ENCODE peak calls at places on chromosomes 16 and 17, in five cellular contexts. N is A549, E is HCT116, J is Peyer's patch, Q is body of pancreas. M is an unnamed sample.

GRCh38 chr16:84459941-84460405 is 44.5 kb downstream of the MEAK7 start:
- DNase-seq in N (no peak), E (no peak), J (no peak), Q (no peak), M (peak; percentile 4)

GRCh38 chr17:12549499-12549901 is 116.2 kb upstream of the MYOCD start:
- DNase-seq in N (no peak), E (no peak), J (no peak), Q (no peak), M (no peak)

GRCh38 chr17:77736207-77736600 is 222.3 kb upstream of the TNRC6C start:
- DNase-seq in N (no peak), E (no peak), J (no peak), Q (no peak), M (no peak)

GRCh38 chr16:62711797-62712196 is 675.6 kb upstream of the CDH8 start:
- DNase-seq in N (no peak), E (no peak), J (no peak), Q (no peak), M (no peak)

GRCh38 chr16:71456801-71457200 is 5.2 kb downstream of the ZNF23 start:
- DNase-seq in N (no peak), E (no peak), J (no peak), Q (no peak), M (no peak)

GRCh38 chr17:45019177-45019711 is 32.2 kb downstream of the DCAKD start:
- DNase-seq in N (peak; percentile 71), E (no peak), J (peak; percentile 66), Q (peak; percentile 42), M (peak; percentile 35)

GRCh38 chr16:66020642-66021041 is 345.8 kb upstream of the CDH5 start:
- DNase-seq in N (peak; percentile 4), E (no peak), J (no peak), Q (no peak), M (no peak)

GRCh38 chr16:79403534-79403933 is 197.0 kb downstream of the MAF start:
- DNase-seq in N (no peak), E (no peak), J (no peak), Q (no peak), M (no peak)

GRCh38 chr17:42886283-42887176 is 14.1 kb upstream of the G6PC1 start:
- DNase-seq in N (no peak), E (no peak), J (peak; percentile 72), Q (no peak), M (no peak)

GRCh38 chr17:10149573-10150399 is 48.6 kb downstream of the GAS7 start:
- DNase-seq in N (no peak), E (peak; percentile 46), J (no peak), Q (peak; percentile 44), M (no peak)

GRCh38 chr17:75739801-75740200 is 18.5 kb downstream of the ITGB4 start:
- DNase-seq in N (no peak), E (no peak), J (no peak), Q (no peak), M (no peak)

GRCh38 chr17:83006515-83007455 is 72.6 kb upstream of the METRNL start:
- DNase-seq in N (no peak), E (no peak), J (no peak), Q (no peak), M (no peak)

GRCh38 chr17:57648720-57649119 is 96.4 kb downstream of the CCDC182 start:
- DNase-seq in N (no peak), E (no peak), J (no peak), Q (no peak), M (no peak)

GRCh38 chr16:726188-726437 is 130 bp downstream of the CCDC78 start:
- DNase-seq in N (no peak), E (no peak), J (no peak), Q (no peak), M (no peak)

GRCh38 chr16:49544828-49545227 is 171.2 kb downstream of the C16orf78 start:
- DNase-seq in N (no peak), E (no peak), J (no peak), Q (no peak), M (no peak)

GRCh38 chr16:47848481-47849109 is 307.2 kb downstream of the ABCC12 start:
- DNase-seq in N (no peak), E (no peak), J (no peak), Q (no peak), M (no peak)

GRCh38 chr17:34076743-34077631 is 178.1 kb upstream of the CCL2 start:
- DNase-seq in N (no peak), E (no peak), J (no peak), Q (peak; percentile 85), M (no peak)

GRCh38 chr17:70138309-70138865 is 30.9 kb upstream of the KCNJ2 start:
- DNase-seq in N (no peak), E (no peak), J (no peak), Q (peak; percentile 6), M (no peak)

GRCh38 chr17:37358098-37358829 is 17.5 kb upstream of the C17orf78 start:
- DNase-seq in N (peak; percentile 82), E (no peak), J (peak; percentile 67), Q (peak; percentile 57), M (peak; percentile 71)

GRCh38 chr17:76515291-76515949 is 14.2 kb upstream of the RHBDF2 start:
- DNase-seq in N (no peak), E (no peak), J (no peak), Q (peak; percentile 80), M (peak; percentile 67)

GRCh38 chr16:12252616-12253015 is 276.1 kb downstream of the SNX29 start:
- DNase-seq in N (no peak), E (no peak), J (no peak), Q (no peak), M (no peak)

GRCh38 chr17:77786740-77787505 is 171.6 kb upstream of the TNRC6C start:
- DNase-seq in N (no peak), E (no peak), J (no peak), Q (no peak), M (no peak)

GRCh38 chr17:50630524-50631194 is 4.0 kb upstream of the ABCC3 start:
- DNase-seq in N (peak; percentile 90), E (peak; percentile 59), J (peak; percentile 92), Q (peak; percentile 83), M (peak; percentile 66)

GRCh38 chr17:46056800-46057304 is 57.8 kb downstream of the STH start:
- DNase-seq in N (peak; percentile 47), E (peak; percentile 45), J (no peak), Q (no peak), M (no peak)

GRCh38 chr17:50832267-50833227 is 2.8 kb upstream of the WFIKKN2 start:
- DNase-seq in N (no peak), E (no peak), J (no peak), Q (no peak), M (no peak)

GRCh38 chr16:77041468-77041867 is 149.5 kb upstream of the MON1B start:
- DNase-seq in N (no peak), E (no peak), J (no peak), Q (no peak), M (no peak)

GRCh38 chr16:15643453-15644305 is 725 bp upstream of the MARF1 start:
- DNase-seq in N (peak; percentile 61), E (peak; percentile 44), J (no peak), Q (peak; percentile 45), M (peak; percentile 33)

GRCh38 chr17:18967806-18968744 is 16.1 kb downstream of the SLC5A10 start:
- DNase-seq in N (no peak), E (no peak), J (no peak), Q (peak; percentile 59), M (no peak)

GRCh38 chr17:18993876-18994275 is 10.7 kb downstream of the FAM83G start:
- DNase-seq in N (no peak), E (no peak), J (no peak), Q (no peak), M (no peak)

DNA sequence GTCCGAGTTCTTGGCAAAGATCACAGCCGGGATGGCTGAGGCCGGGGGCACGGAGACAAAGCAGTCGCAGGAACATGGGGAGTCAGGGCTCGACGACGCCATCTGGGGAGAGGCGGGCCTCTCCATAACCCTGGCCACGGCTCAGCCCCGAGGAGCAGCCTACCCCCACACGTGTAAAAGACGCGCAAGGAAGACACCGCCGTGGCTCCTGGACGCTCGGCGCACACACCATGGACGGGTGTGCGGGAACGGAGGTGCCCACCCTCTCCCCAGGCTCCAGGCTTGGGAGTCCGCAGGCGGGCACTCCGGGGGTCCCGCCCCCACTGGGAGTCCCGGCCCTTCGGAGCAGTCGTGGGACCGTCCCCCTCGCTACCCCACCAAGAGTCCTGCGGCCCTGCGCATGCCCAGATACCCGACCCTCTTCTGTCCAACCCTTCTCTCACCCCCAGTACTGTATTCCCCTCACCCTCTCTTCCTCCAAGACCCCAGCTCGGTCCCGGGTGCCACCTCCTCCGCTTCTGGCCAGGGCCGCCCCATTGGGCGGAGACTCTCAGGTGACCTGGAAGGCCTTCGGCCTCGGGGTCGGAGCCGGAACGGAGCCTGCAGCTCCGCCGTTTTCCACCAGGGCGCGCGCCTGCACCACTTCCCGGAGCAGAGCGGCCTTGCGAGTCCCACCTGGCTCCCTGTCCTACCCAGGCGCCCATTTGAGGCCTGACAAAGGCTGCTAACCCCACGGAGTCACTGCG is at the start of gene SCRN2:
- DNase-seq in N (peak; percentile 93), E (peak; percentile 81), J (peak; percentile 97), Q (peak; percentile 91), M (peak; percentile 92)
- TF ChIP-seq POLR2A in N (peak; percentile 49), E (no peak), J (no peak), Q (no peak), M (no peak)

GRCh38 chr17:517181-517580 is 164.6 kb upstream of the RPH3AL start:
- DNase-seq in N (no peak), E (no peak), J (no peak), Q (no peak), M (no peak)
- H3K27ac ChIP-seq in N (no peak overlapping the region), E (no peak overlapping the region), J (no peak overlapping the region), Q (no peak overlapping the region), M (no peak overlapping the region)

GRCh38 chr17:59423137-59423703 is 91.8 kb downstream of the YPEL2 start:
- DNase-seq in N (peak; percentile 42), E (peak; percentile 36), J (no peak), Q (peak; percentile 58), M (peak; percentile 44)
- TF ChIP-seq POLR2A in N (no peak), E (no peak), J (no peak), Q (no peak), M (no peak)

GRCh38 chr16:14310519-14310991 is 239.4 kb downstream of the MRTFB start:
- DNase-seq in N (peak; percentile 56), E (no peak), J (no peak), Q (no peak), M (no peak)
- H3K27ac ChIP-seq in N (peak overlapping the region; percentile 100), E (peak overlapping the region; percentile 74), J (no peak overlapping the region), Q (peak overlapping the region; percentile 32), M (no peak overlapping the region)

DNA sequence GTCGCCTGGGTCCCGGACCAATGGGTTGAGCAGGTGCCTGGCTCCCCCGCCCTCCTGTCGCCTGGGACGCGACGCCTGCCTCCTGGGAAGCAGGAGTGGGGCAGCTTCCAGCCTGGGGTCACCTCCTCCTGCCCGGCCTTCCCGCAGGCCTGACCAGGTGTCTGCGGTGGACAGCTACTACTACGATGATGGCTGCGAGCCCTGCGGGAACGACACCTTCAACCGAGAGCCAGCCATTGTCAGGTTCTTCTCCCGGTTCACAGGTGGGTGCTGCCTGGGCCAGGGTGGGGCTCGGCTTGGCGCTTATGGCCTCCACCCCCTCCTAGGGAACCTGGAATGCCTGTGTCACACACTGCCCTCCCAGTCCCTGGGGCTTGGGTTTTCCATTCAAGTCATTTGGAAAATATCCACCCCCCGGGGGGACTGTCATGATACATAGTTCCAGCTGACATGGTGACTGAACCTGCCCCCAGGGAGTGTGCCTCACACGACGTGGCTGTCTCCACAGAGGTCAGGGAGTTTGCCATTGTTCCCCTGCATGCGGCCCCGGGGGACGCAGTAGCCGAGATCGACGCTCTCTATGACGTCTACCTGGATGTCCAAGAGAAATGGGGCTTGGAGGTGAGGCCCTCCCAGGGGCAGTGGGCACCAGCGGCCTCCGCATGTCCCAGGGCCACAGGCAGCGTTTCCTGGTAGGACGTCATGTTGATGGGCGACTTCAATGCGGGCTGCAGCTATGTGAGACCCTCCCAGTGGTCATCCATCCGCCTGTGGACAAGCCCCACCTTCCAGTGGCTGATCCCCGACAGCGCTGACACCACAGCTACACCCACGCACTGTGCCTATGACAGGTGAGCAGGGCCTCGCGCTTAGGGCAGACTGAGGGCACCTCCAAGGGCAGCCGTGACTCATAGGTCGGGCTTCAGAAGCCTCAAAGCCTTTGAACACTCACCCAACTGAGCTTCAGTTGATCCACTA is 2.3 kb downstream of the DNASE1 start:
- DNase-seq in N (no peak), E (no peak), J (peak; percentile 70), Q (peak; percentile 69), M (no peak)
- TF ChIP-seq POLR2A in N (no peak), E (no peak), J (no peak), Q (no peak), M (no peak)